ENCODE peak calls at places on chromosomes 4 and X, in seven cellular contexts. Q, A, I, Z, C, V and R are unnamed samples. For H3K36me3, the result is how much of the 10 kb centered on the place peaks cover.

GRCh38 chr4:101019941-101020401 is 327.4 kb downstream of the PPP3CA start:
- DNase-seq in Q (no peak), Z (no peak), I (no peak), V (no peak), A (peak), C (no peak), R (peak)

GRCh38 chrX:110045421-110045820 is 42.5 kb downstream of the TMEM164 start:
- DNase-seq in Q (no peak), A (no peak), V (no peak), Z (no peak), C (no peak), I (no peak), R (no peak)

GRCh38 chr4:48226199-48226598 is 43.4 kb downstream of the TEC start:
- DNase-seq in C (no peak), V (no peak), Q (no peak), A (no peak), I (no peak), Z (no peak), R (no peak)

GRCh38 chrX:151902813-151903591 is 9.7 kb upstream of the MAGEA4 start:
- DNase-seq in Q (peak), C (peak), A (peak), V (no peak), I (no peak), Z (no peak), R (peak)

GRCh38 chr4:154595807-154596206 is 5.3 kb upstream of the FGA start:
- DNase-seq in Z (no peak), A (peak), Q (no peak), I (no peak), V (no peak), C (no peak), R (peak)

GRCh38 chr4:156638925-156639605 is 332.5 kb downstream of the PDGFC start:
- DNase-seq in C (peak), A (no peak), Q (no peak), I (no peak), Z (no peak), V (no peak), R (no peak)

GRCh38 chr4:144699565-144699964 is 53.6 kb downstream of the HHIP start:
- DNase-seq in C (no peak), A (no peak), V (no peak), I (no peak), Q (no peak), Z (no peak), R (peak)

GRCh38 chr4:44326716-44327115 is 121.9 kb downstream of the KCTD8 start:
- DNase-seq in C (no peak), A (no peak), Q (no peak), Z (no peak), V (no peak), I (no peak), R (no peak)

GRCh38 chrX:151825927-151826471 is 86.7 kb upstream of the MAGEA4 start:
- DNase-seq in Z (no peak), I (no peak), A (no peak), C (peak), V (no peak), Q (no peak), R (peak)

GRCh38 chrX:132292753-132293152 is 73.5 kb upstream of the RAP2C start:
- DNase-seq in Q (peak), C (peak), I (peak), V (peak), A (peak), Z (no peak), R (peak)

GRCh38 chr4:118033148-118034060 is 882 bp upstream of the NDST3 start:
- DNase-seq in Q (peak), A (no peak), I (peak), C (no peak), V (no peak), Z (peak), R (peak)

GRCh38 chr4:133081246-133081645 is 67.8 kb upstream of the PCDH10 start:
- DNase-seq in I (no peak), V (no peak), C (no peak), Q (no peak), Z (no peak), A (peak), R (no peak)

GRCh38 chr4:111811661-111812060 is 333.6 kb upstream of the FAM241A start:
- DNase-seq in V (no peak), Z (no peak), Q (no peak), A (no peak), C (no peak), I (no peak), R (no peak)

GRCh38 chrX:19886888-19887531 is 390 bp downstream of the SH3KBP1 start:
- DNase-seq in I (no peak), C (no peak), V (peak), Z (peak), A (no peak), Q (peak), R (no peak)

GRCh38 chr4:39486221-39486804 is 27.5 kb downstream of the LIAS start:
- DNase-seq in Z (no peak), I (no peak), Q (no peak), V (no peak), A (no peak), C (no peak), R (no peak)

GRCh38 chr4:151015458-151016344 is 617 bp upstream of the LRBA start:
- DNase-seq in Q (peak), A (peak), V (peak), I (peak), Z (peak), C (peak), R (peak)

GRCh38 chrX:41045960-41046567 is 39.2 kb upstream of the USP9X start:
- DNase-seq in A (no peak), V (no peak), Q (no peak), I (no peak), Z (no peak), C (no peak), R (no peak)

GRCh38 chr4:5638976-5639375 is 69.4 kb downstream of the EVC2 start:
- DNase-seq in Z (no peak), A (no peak), Q (no peak), C (peak), I (no peak), V (no peak), R (peak)

GRCh38 chr4:141885112-141885511 is 248.7 kb downstream of the IL15 start:
- DNase-seq in Z (no peak), C (no peak), V (no peak), I (no peak), A (peak), Q (no peak), R (no peak)

GRCh38 chrX:30888526-30889146 is 418 bp downstream of the TAB3 start:
- DNase-seq in I (no peak), Q (peak), A (no peak), V (no peak), C (no peak), Z (no peak), R (no peak)

GRCh38 chr4:66568001-66568400 is 897.7 kb upstream of the EPHA5 start:
- DNase-seq in A (no peak), C (no peak), I (no peak), Q (no peak), Z (no peak), V (no peak), R (no peak)

GRCh38 chr4:47839259-47839658 is 1.4 kb upstream of the CORIN start:
- DNase-seq in A (no peak), V (no peak), C (peak), Q (no peak), Z (no peak), I (no peak), R (peak)

GRCh38 chr4:101009471-101009870 is 337.9 kb downstream of the PPP3CA start:
- DNase-seq in I (no peak), V (no peak), Z (no peak), Q (no peak), C (no peak), A (no peak), R (no peak)

GRCh38 chrX:39950035-39950688 is 147.6 kb downstream of the BCOR start:
- DNase-seq in Q (peak), Z (no peak), A (no peak), I (no peak), C (peak), V (peak), R (peak)

GRCh38 chrX:103356023-103356798 is at the start of gene TCEAL9:
- DNase-seq in A (peak), Q (peak), I (no peak), V (peak), Z (peak), C (peak), R (peak)

GRCh38 chr4:7332216-7333023 is 102.3 kb downstream of the PSAPL1 start:
- DNase-seq in Z (no peak), Q (peak), C (peak), A (no peak), I (no peak), V (no peak), R (peak)

GRCh38 chrX:41381685-41382084 is 47.7 kb downstream of the DDX3X start:
- DNase-seq in V (peak), I (no peak), Q (no peak), A (peak), Z (peak), C (peak), R (peak)

GRCh38 chrX:115493015-115493414 is 68.0 kb upstream of the PLS3 start:
- DNase-seq in I (no peak), V (no peak), Z (no peak), A (no peak), Q (no peak), C (no peak), R (no peak)

GRCh38 chrX:111756486-111756885 is 75.5 kb downstream of the ALG13 start:
- DNase-seq in Z (no peak), A (no peak), C (no peak), V (no peak), I (no peak), Q (no peak), R (no peak)

GRCh38 chrX:118975831-118976598 is 1.6 kb downstream of the LONRF3 start:
- DNase-seq in I (no peak), A (peak), C (no peak), V (peak), Z (peak), Q (peak), R (no peak)

GRCh38 chr4:19134685-19135084 is 1113.1 kb upstream of the LCORL start:
- DNase-seq in A (no peak), V (no peak), C (no peak), Z (no peak), Q (no peak), I (no peak), R (no peak)

GRCh38 chr4:140220053-140220452 is 66.1 kb upstream of the MAML3 start:
- DNase-seq in I (no peak), Q (no peak), Z (no peak), C (no peak), A (no peak), V (no peak), R (no peak)

GRCh38 chr4:138775890-138776289 is 239.7 kb upstream of the NOCT start:
- DNase-seq in Q (peak), A (no peak), I (no peak), Z (no peak), C (no peak), V (no peak), R (no peak)

GRCh38 chrX:86148024-86148511 is at the start of gene DACH2:
- DNase-seq in Z (peak), Q (peak), C (peak), V (peak), A (peak), I (peak), R (peak)

GRCh38 chr4:98623126-98623802 is 35.1 kb downstream of the TSPAN5 start:
- DNase-seq in V (no peak), Q (no peak), Z (no peak), I (no peak), A (no peak), C (no peak), R (no peak)

GRCh38 chr4:155758500-155759371 is at the start of gene GUCY1B1:
- DNase-seq in A (no peak), Q (peak), I (peak), V (peak), Z (peak), C (peak), R (peak)

GRCh38 chrX:22116585-22117546 is 84.7 kb downstream of the PHEX start:
- DNase-seq in A (no peak), I (no peak), C (no peak), Q (no peak), V (no peak), Z (no peak), R (no peak)

DNA sequence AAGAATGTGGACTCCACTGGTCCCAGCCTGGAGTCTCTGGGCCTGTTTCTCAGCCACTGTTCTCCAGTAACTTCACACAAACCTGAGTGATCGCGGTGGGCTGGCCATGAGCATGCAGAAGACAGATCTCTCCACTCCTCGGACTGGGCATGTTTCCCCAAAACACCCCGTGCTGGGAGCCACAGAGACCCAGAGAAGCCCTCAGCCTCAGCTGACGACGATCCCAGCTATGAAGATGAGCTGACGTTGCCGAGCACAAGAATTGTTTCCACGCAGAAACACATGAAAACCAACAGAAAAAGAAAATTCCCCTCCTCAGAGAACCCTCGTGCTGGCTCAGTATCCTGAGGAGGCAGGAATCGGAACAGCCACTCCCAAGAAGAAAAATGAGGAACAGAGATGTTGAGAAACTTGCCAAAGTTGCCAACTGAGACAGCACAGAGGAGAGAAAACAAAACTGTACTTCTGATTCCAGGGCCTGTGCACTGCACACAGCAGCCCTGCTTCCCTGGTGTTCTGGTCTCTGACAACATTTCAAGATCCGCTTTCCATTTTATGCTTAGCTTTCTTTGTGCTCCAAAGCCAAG is 81.5 kb downstream of the IRF2 start:
- DNase-seq in I (no peak), Z (no peak), C (no peak), Q (no peak), A (no peak), V (no peak), R (no peak)
- H3K36me3 ChIP-seq in I (under half), Z (under half), C (under half), Q (under half), A (under half), V (under half), R (under half)

DNA sequence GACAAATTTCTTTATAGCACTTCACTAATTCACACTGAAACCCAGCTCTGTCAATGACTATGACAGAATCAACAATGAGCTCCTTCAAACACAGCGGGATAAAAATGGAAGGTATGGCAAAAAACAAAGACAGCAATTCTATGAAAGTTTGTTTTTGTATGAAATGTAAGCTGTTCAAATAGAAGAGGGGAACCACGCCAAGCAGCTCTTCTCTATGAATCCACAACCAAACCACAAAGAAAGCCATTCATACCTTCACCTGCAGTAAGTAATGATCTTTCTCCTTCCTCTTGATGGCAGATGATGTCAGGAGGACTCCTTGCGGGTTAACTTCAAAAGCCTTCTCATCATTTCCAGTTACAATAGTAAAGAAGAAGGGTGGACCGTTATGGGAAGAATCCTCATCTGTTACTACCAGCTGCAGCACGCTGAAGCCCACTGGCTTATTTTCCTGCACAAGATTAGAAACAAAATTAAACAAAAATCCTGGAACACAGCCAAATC is 48.8 kb upstream of the MTNR1A start:
- DNase-seq in V (no peak), C (no peak), I (no peak), Q (no peak), A (peak), Z (no peak), R (no peak)
- H3K36me3 ChIP-seq in V (under half), C (half or more), I (under half), Q (half or more), A (under half), Z (under half), R (half or more)

GRCh38 chr4:82358773-82359324 is 14.9 kb downstream of the HNRNPD start:
- DNase-seq in A (no peak), V (no peak), I (no peak), Z (no peak), Q (no peak), C (no peak), R (no peak)
- H3K36me3 ChIP-seq in A (under half), V (half or more), I (under half), Z (under half), Q (half or more), C (under half), R (under half)

DNA sequence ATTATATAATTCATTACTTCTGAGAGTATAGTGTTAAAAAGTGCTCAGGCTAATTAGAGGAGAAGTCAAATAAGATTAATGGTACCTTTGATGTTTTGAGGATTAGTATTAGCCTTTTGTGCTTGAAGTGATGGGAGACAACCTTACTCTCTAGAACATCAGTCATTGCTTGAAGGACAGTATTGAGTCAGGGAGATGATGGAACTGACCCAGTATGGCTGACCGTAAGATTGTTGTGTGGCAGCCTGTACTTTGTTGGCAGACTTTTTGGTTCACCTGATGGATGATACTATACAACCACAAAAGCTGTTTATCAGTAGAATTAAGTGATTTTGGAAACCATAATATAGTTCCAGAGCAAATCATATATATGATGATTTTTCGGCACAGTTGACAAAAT is 9.9 kb downstream of the OGT start:
- DNase-seq in C (no peak), Q (no peak), V (no peak), Z (no peak), I (no peak), A (no peak), R (peak)
- H3K36me3 ChIP-seq in C (under half), Q (half or more), V (half or more), Z (under half), I (under half), A (under half), R (under half)

DNA sequence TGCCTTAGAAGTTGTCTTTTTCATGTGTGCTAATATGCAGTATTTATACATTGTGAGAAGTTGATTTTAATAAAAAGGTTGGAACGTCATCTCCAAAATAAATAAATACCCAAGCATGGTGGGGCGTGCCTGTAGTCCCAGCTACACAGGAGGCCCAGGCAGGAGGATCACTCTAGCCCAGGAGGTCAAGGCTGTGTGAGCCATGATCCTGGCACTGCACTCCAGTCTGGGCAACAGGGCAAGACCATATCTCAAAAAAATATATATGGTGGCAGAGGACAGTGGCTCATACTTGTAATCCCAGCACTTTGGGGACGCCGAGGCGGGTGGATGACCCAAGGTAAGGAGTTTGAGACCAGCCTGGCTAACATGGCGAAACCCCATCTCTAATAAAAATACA is 6.4 kb downstream of the SLBP start:
- DNase-seq in I (no peak), C (no peak), V (no peak), Q (no peak), A (no peak), Z (no peak), R (no peak)
- H3K36me3 ChIP-seq in I (under half), C (under half), V (half or more), Q (half or more), A (under half), Z (under half), R (under half)